ENCODE peak calls at places on chromosome 6, in eight cellular contexts. W, S, F, U, H, R, G and A are unnamed samples.

GRCh38 chr6:83183082-83183828 is 9.8 kb downstream of the PGM3 start:
- DNase-seq in W (no peak), S (peak; percentile 97), F (no peak), U (no peak), H (no peak), R (no peak), G (no peak), A (peak; percentile 97)

GRCh38 chr6:30357678-30358339 is 12.9 kb downstream of the RPP21 start:
- DNase-seq in W (no peak), S (peak; percentile 64), F (no peak), U (no peak), H (peak; percentile 54), R (peak; percentile 39), G (no peak), A (peak; percentile 89)

GRCh38 chr6:150613269-150613668 is 13.6 kb downstream of the PLEKHG1 start:
- DNase-seq in W (no peak), S (no peak), F (no peak), U (no peak), H (no peak), R (no peak), G (no peak), A (no peak)

GRCh38 chr6:158411998-158412397 is 99.7 kb downstream of the TULP4 start:
- DNase-seq in W (no peak), S (no peak), F (no peak), U (no peak), H (no peak), R (no peak), G (no peak), A (no peak)

GRCh38 chr6:119234457-119234856 is 115.1 kb downstream of the MAN1A1 start:
- DNase-seq in W (no peak), S (no peak), F (no peak), U (no peak), H (no peak), R (no peak), G (no peak), A (no peak)

GRCh38 chr6:135346747-135347146 is 150.8 kb downstream of the AHI1 start:
- DNase-seq in W (no peak), S (peak; percentile 88), F (no peak), U (no peak), H (no peak), R (no peak), G (no peak), A (no peak)

GRCh38 chr6:13649393-13649792 is 34.3 kb downstream of the NOL7 start:
- DNase-seq in W (no peak), S (no peak), F (no peak), U (no peak), H (no peak), R (no peak), G (no peak), A (no peak)

GRCh38 chr6:168120390-168121307 is 41.6 kb upstream of the FRMD1 start:
- DNase-seq in W (no peak), S (no peak), F (no peak), U (no peak), H (no peak), R (no peak), G (no peak), A (no peak)

GRCh38 chr6:170136541-170137175 is 154.2 kb downstream of the DLL1 start:
- DNase-seq in W (peak; percentile 45), S (no peak), F (peak; percentile 57), U (no peak), H (no peak), R (no peak), G (peak; percentile 5), A (no peak)

GRCh38 chr6:127118505-127119360 is at the start of gene RSPO3:
- DNase-seq in W (peak; percentile 47), S (peak; percentile 40), F (peak; percentile 70), U (no peak), H (no peak), R (no peak), G (peak; percentile 25), A (peak; percentile 39)

GRCh38 chr6:40066372-40066771 is 132.1 kb upstream of the MOCS1 start:
- DNase-seq in W (no peak), S (no peak), F (no peak), U (no peak), H (no peak), R (no peak), G (no peak), A (no peak)

GRCh38 chr6:154521412-154521811 is 10.9 kb upstream of the CNKSR3 start:
- DNase-seq in W (no peak), S (no peak), F (no peak), U (no peak), H (no peak), R (no peak), G (no peak), A (no peak)

GRCh38 chr6:155344341-155345006 is 30.2 kb upstream of the TFB1M start:
- DNase-seq in W (no peak), S (no peak), F (no peak), U (no peak), H (no peak), R (no peak), G (no peak), A (no peak)

GRCh38 chr6:18493421-18493891 is 106.3 kb downstream of the RNF144B start:
- DNase-seq in W (no peak), S (no peak), F (no peak), U (no peak), H (no peak), R (no peak), G (no peak), A (no peak)

DNA sequence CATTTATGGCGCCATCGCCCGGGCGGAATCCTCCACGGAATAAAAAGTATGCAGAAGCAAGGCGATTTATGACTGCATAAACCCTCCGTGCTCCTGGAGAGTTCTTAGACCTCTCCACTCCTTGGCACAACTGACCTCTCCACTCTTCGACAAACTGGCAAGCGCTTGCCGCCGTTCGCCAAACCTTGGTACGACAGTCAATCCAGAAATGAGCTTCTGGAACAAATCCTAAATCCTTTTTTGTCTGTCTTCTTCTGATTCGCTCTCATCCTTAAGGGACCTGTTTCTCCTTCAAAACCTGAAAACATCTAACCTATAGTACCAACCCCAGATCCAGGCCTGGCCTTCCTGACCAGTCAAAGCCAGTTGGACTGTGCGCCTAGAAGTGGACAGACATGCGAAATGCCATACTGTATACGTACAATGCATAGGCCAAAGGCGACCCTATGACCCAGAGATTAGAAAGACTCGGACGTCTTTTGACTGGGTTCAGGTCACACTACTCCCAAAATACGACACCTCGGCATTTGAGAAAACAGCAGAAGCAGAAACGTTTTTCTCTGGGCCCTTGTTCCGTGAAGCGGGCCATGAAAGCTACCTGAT is 59.4 kb downstream of the TRIM27 start:
- DNase-seq in W (no peak), S (no peak), F (no peak), U (no peak), H (no peak), R (no peak), G (no peak), A (no peak)
- TF ChIP-seq CTCF in W (no peak), S (no peak), F (peak; percentile 4), U (no peak), H (no peak), R (no peak), G (no peak), A (no peak)

GRCh38 chr6:108165714-108166663 is at the start of gene NR2E1:
- DNase-seq in W (no peak), S (peak; percentile 14), F (no peak), U (no peak), H (no peak), R (no peak), G (no peak), A (no peak)
- H3K4me3 ChIP-seq in W (no peak within 1 kb of the TSS), S (no peak within 1 kb of the TSS), F (peak within 1 kb of the TSS; percentile 4), U (peak within 1 kb of the TSS; percentile 52), H (no peak within 1 kb of the TSS), R (peak within 1 kb of the TSS; percentile 2), G (peak within 1 kb of the TSS; percentile 23), A (no peak within 1 kb of the TSS)

GRCh38 chr6:131924881-131925474 is 26.2 kb downstream of the CCN2 start:
- DNase-seq in W (no peak), S (peak; percentile 45), F (no peak), U (no peak), H (no peak), R (no peak), G (no peak), A (peak; percentile 75)

GRCh38 chr6:131931063-131931745 is 20.0 kb downstream of the CCN2 start:
- DNase-seq in W (no peak), S (peak; percentile 42), F (no peak), U (no peak), H (no peak), R (no peak), G (no peak), A (no peak)

GRCh38 chr6:131923356-131923755 is 27.8 kb downstream of the CCN2 start:
- DNase-seq in W (no peak), S (peak; percentile 45), F (no peak), U (peak; percentile 22), H (no peak), R (peak; percentile 66), G (no peak), A (peak; percentile 81)

DNA sequence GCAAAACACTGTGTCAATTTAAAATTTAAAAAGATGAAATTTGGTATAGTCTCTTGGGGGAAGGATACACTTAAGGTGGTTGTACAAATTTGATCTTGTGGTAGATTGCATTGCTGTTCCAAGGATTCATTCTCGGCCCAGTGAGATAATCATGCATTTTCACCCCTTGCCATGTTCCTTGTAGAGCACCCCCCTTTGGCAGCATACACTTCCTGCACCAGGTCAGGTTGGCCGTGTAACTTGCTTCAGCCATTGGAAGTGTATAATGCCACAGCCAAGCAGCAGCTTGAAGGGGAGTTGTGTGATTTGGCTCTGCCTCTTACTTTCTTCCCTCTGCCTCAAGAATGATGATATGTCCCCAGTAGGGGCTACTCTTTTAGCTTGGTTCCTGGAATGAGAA is 21.9 kb downstream of the CCN2 start:
- DNase-seq in W (no peak), S (no peak), F (no peak), U (no peak), H (no peak), R (no peak), G (no peak), A (no peak)
- TF ChIP-seq CTCF in W (no peak), S (no peak), F (peak; percentile 6), U (no peak), H (no peak), R (no peak), G (no peak), A (peak; percentile 10)

GRCh38 chr6:32096087-32096393 is 13.1 kb downstream of the TNXB start:
- DNase-seq in W (no peak), S (no peak), F (no peak), U (no peak), H (no peak), R (no peak), G (no peak), A (no peak)
- H3K4me3 ChIP-seq in W (peak overlapping the region; percentile 3), S (no peak overlapping the region), F (peak overlapping the region; percentile 8), U (peak overlapping the region; percentile 51), H (peak overlapping the region; percentile 35), R (no peak overlapping the region), G (no peak overlapping the region), A (no peak overlapping the region)

DNA sequence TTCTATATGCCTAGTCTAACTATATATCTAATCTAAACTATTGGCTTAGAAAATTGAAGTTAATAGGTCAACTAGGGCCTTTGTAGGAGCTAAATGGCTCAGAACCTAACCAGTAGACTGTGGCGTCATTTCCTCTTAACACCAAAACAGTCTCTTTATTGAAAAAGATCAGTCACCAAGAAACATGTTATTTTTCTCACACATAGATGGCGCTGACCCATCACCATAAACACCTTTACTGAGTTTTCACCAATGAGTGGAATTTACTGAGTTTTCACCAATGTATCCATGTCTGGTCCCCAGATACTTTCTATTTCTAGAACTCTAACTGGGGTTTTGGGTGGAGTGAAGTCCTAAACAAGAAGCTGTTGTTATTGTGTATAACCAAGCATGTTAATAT is 636.0 kb downstream of the BCKDHB start:
- DNase-seq in W (no peak), S (peak; percentile 56), F (no peak), U (no peak), H (no peak), R (no peak), G (no peak), A (peak; percentile 63)
- TF ChIP-seq CTCF in W (no peak), S (peak; percentile 25), F (peak; percentile 21), U (peak; percentile 50), H (no peak), R (no peak), G (no peak), A (peak; percentile 47)